ENCODE peak calls at places on chromosomes 7 and 10, in ten cellular contexts. F is SK-N-SH; H is GM23338; B is nephron progenitor cell; Q is CD8-positive, alpha-beta T cell; S is IMR-90; J is foreskin keratinocyte; A is tibial artery; O is A549; G is glutamatergic neuron. X is an unnamed sample.

GRCh38 chr10:66586073-66586472 is 339.8 kb upstream of the LRRTM3 start:
- DNase-seq in F (no peak), H (peak; percentile 61), B (no peak), Q (no peak), S (peak; percentile 35), J (no peak), A (no peak), O (no peak), G (no peak), X (no peak)

GRCh38 chr10:71933651-71934050 is 30.5 kb upstream of the CHST3 start:
- DNase-seq in F (no peak), H (no peak), B (no peak), Q (peak; percentile 28), S (no peak), J (no peak), A (no peak), O (no peak), G (no peak), X (no peak)

GRCh38 chr10:201328-201771 is 66.1 kb downstream of the ZMYND11 start:
- DNase-seq in F (no peak), H (peak; percentile 10), B (no peak), Q (no peak), S (peak; percentile 60), J (no peak), A (no peak), O (no peak), G (no peak), X (no peak)

GRCh38 chr7:66255533-66256100 is 50.5 kb downstream of the TPST1 start:
- DNase-seq in F (no peak), H (no peak), B (no peak), Q (no peak), S (peak; percentile 73), J (no peak), A (no peak), O (no peak), G (no peak), X (no peak)

GRCh38 chr10:114271779-114272167 is 32.7 kb downstream of the VWA2 start:
- DNase-seq in F (no peak), H (no peak), B (no peak), Q (no peak), S (peak; percentile 95), J (peak; percentile 99), A (peak; percentile 77), O (peak; percentile 48), G (no peak), X (no peak)

GRCh38 chr10:35822316-35822715 is 180.2 kb upstream of the FZD8 start:
- DNase-seq in F (no peak), H (peak; percentile 82), B (peak; percentile 60), Q (no peak), S (peak; percentile 54), J (peak; percentile 59), A (peak; percentile 94), O (peak; percentile 33), G (peak; percentile 83), X (no peak)

GRCh38 chr7:152341039-152341913 is 94.5 kb downstream of the KMT2C start:
- DNase-seq in F (peak; percentile 71), H (peak; percentile 28), B (peak; percentile 11), Q (no peak), S (peak; percentile 72), J (peak; percentile 11), A (no peak), O (peak; percentile 69), G (peak; percentile 28), X (no peak)

GRCh38 chr10:63758080-63758479 is 236.9 kb downstream of the REEP3 start:
- DNase-seq in F (no peak), H (no peak), B (no peak), Q (no peak), S (peak; percentile 68), J (no peak), A (no peak), O (no peak), G (no peak), X (no peak)

GRCh38 chr7:35185908-35186731 is 67.8 kb downstream of the TBX20 start:
- DNase-seq in F (peak; percentile 73), H (peak; percentile 64), B (peak; percentile 67), Q (no peak), S (peak; percentile 8), J (no peak), A (no peak), O (peak; percentile 84), G (peak; percentile 67), X (peak; percentile 70)

GRCh38 chr7:137846588-137847417 is at the start of gene DGKI:
- DNase-seq in F (peak; percentile 99), H (peak; percentile 77), B (peak; percentile 66), Q (no peak), S (no peak), J (no peak), A (no peak), O (no peak), G (peak; percentile 90), X (peak; percentile 72)

GRCh38 chr10:52895066-52895465 is 122.5 kb upstream of the MBL2 start:
- DNase-seq in F (no peak), H (no peak), B (no peak), Q (no peak), S (no peak), J (no peak), A (no peak), O (no peak), G (no peak), X (no peak)

GRCh38 chr7:16646427-16647081 is 573 bp downstream of the BZW2 start:
- DNase-seq in F (peak; percentile 25), H (no peak), B (no peak), Q (peak; percentile 18), S (no peak), J (no peak), A (no peak), O (no peak), G (peak; percentile 60), X (no peak)

GRCh38 chr10:120420421-120420820 is 36.6 kb upstream of the PLPP4 start:
- DNase-seq in F (no peak), H (no peak), B (no peak), Q (no peak), S (no peak), J (no peak), A (no peak), O (no peak), G (no peak), X (no peak)

GRCh38 chr10:95401704-95402469 is 111.1 kb upstream of the PDLIM1 start:
- DNase-seq in F (no peak), H (no peak), B (no peak), Q (no peak), S (no peak), J (no peak), A (no peak), O (no peak), G (no peak), X (no peak)

GRCh38 chr7:20998309-20998708 is 211.6 kb upstream of the SP8 start:
- DNase-seq in F (no peak), H (no peak), B (no peak), Q (no peak), S (no peak), J (peak; percentile 76), A (no peak), O (no peak), G (no peak), X (no peak)

GRCh38 chr7:7681191-7681935 is 37.0 kb downstream of the RPA3 start:
- DNase-seq in F (peak; percentile 48), H (peak; percentile 71), B (no peak), Q (no peak), S (peak; percentile 61), J (peak; percentile 41), A (peak; percentile 41), O (peak; percentile 58), G (no peak), X (no peak)

GRCh38 chr10:101066890-101067355 is 5.1 kb downstream of the KAZALD1 start:
- DNase-seq in F (peak; percentile 73), H (no peak), B (no peak), Q (no peak), S (no peak), J (no peak), A (no peak), O (no peak), G (peak; percentile 29), X (no peak)

GRCh38 chr7:82442492-82443043 is 1.0 kb downstream of the CACNA2D1 start:
- DNase-seq in F (peak; percentile 62), H (peak; percentile 15), B (peak; percentile 44), Q (no peak), S (peak; percentile 19), J (peak; percentile 8), A (no peak), O (peak; percentile 38), G (peak; percentile 39), X (no peak)

GRCh38 chr7:140342732-140343514 is 55.4 kb downstream of the SLC37A3 start:
- DNase-seq in F (peak; percentile 58), H (peak; percentile 80), B (peak; percentile 42), Q (no peak), S (peak; percentile 63), J (no peak), A (peak; percentile 54), O (peak; percentile 42), G (peak; percentile 47), X (no peak)
- TF ChIP-seq CTCF in F (peak; percentile 61), H (peak; percentile 64), B (peak; percentile 48), Q (no peak), S (peak; percentile 40), J (peak; percentile 50), A (no peak), O (peak; percentile 53), G (no peak), X (peak; percentile 66)

GRCh38 chr10:18583575-18584270 is 67.7 kb downstream of the NSUN6 start:
- DNase-seq in F (no peak), H (no peak), B (no peak), Q (no peak), S (no peak), J (no peak), A (no peak), O (no peak), G (no peak), X (no peak)
- TF ChIP-seq CTCF in F (peak; percentile 44), H (peak; percentile 37), B (peak; percentile 21), Q (peak; percentile 26), S (peak; percentile 26), J (peak; percentile 47), A (no peak), O (peak; percentile 27), G (peak; percentile 48), X (peak; percentile 60)

GRCh38 chr10:76922666-76923065 is 714.9 kb downstream of the KCNMA1 start:
- DNase-seq in F (no peak), H (no peak), B (no peak), Q (no peak), S (no peak), J (no peak), A (no peak), O (no peak), G (no peak), X (no peak)

GRCh38 chr10:76920581-76920980 is 717.0 kb downstream of the KCNMA1 start:
- DNase-seq in F (no peak), H (no peak), B (no peak), Q (no peak), S (no peak), J (no peak), A (no peak), O (no peak), G (no peak), X (no peak)

GRCh38 chr10:76926006-76926405 is 711.6 kb downstream of the KCNMA1 start:
- DNase-seq in F (no peak), H (no peak), B (no peak), Q (no peak), S (no peak), J (no peak), A (no peak), O (no peak), G (no peak), X (no peak)
- TF ChIP-seq CTCF in F (no peak), H (no peak), B (no peak), Q (no peak), S (no peak), J (no peak), A (no peak), O (no peak), G (no peak), X (no peak)

GRCh38 chr7:124152859-124153692 is 120.2 kb upstream of the TMEM229A start:
- DNase-seq in F (peak; percentile 34), H (peak; percentile 76), B (peak; percentile 21), Q (no peak), S (peak; percentile 66), J (peak; percentile 37), A (no peak), O (peak; percentile 46), G (peak; percentile 16), X (no peak)

GRCh38 chr7:124155400-124156022 is 122.6 kb upstream of the TMEM229A start:
- DNase-seq in F (peak; percentile 23), H (peak; percentile 58), B (no peak), Q (no peak), S (peak; percentile 44), J (no peak), A (no peak), O (peak; percentile 29), G (no peak), X (no peak)
- TF ChIP-seq CTCF in F (peak; percentile 77), H (peak; percentile 72), B (peak; percentile 58), Q (no peak), S (peak; percentile 65), J (peak; percentile 70), A (no peak), O (peak; percentile 44), G (peak; percentile 69), X (peak; percentile 82)